ENCODE peak calls at places on chromosomes 5 and 9, in five cellular contexts. R, C, S, O and Y are unnamed samples.

GRCh38 chr5:99379187-99379586 is 450.4 kb upstream of the CHD1 start:
- DNase-seq in R (no peak), C (no peak), S (no peak), O (no peak), Y (peak)

GRCh38 chr5:130795037-130795436 is 370.0 kb downstream of the HINT1 start:
- DNase-seq in R (no peak), C (no peak), S (no peak), O (no peak), Y (no peak)

GRCh38 chr9:134895849-134896833 is 15.5 kb downstream of the FCN2 start:
- DNase-seq in R (no peak), C (no peak), S (peak), O (peak), Y (peak)

GRCh38 chr5:579746-580366 is 32.3 kb upstream of the CEP72 start:
- DNase-seq in R (no peak), C (no peak), S (no peak), O (no peak), Y (peak)

GRCh38 chr9:128361296-128361980 is 9.7 kb upstream of the URM1 start:
- DNase-seq in R (no peak), C (no peak), S (no peak), O (no peak), Y (peak)

GRCh38 chr5:135371738-135372232 is 27.2 kb downstream of the MACROH2A1 start:
- DNase-seq in R (no peak), C (no peak), S (no peak), O (no peak), Y (no peak)

GRCh38 chr9:80028501-80028900 is 456.7 kb downstream of the TLE4 start:
- DNase-seq in R (no peak), C (no peak), S (no peak), O (no peak), Y (no peak)

GRCh38 chr9:115391166-115391825 is 273.3 kb upstream of the TNC start:
- DNase-seq in R (no peak), C (no peak), S (no peak), O (no peak), Y (peak)

GRCh38 chr5:150503977-150504620 is 3.8 kb upstream of the NDST1 start:
- DNase-seq in R (no peak), C (no peak), S (peak), O (no peak), Y (peak)